ENCODE peak calls at places on chromosomes 1 and 21, in nine cellular contexts. E is NB4, W is GM12892, U is heart left ventricle, D is tibial nerve, O is gastrocnemius medialis, A is HepG2, R is uterus, G is A549. I is an unnamed sample.

GRCh38 chr1:91604632-91605031 is 104.0 kb downstream of the CDC7 start:
- DNase-seq in E (no peak), W (no peak), U (no peak), D (no peak), O (no peak), A (no peak), R (no peak), G (no peak), I (no peak)

GRCh38 chr1:54120698-54121481 is 31.9 kb downstream of the CDCP2 start:
- DNase-seq in E (no peak), W (no peak), U (no peak), D (no peak), O (no peak), A (no peak), R (no peak), G (peak; percentile 33), I (no peak)

GRCh38 chr1:22674410-22674749 is 21.3 kb downstream of the C1QB start:
- DNase-seq in E (no peak), W (no peak), U (no peak), D (no peak), O (no peak), A (no peak), R (no peak), G (no peak), I (no peak)

GRCh38 chr21:37557261-37557950 is 190.8 kb downstream of the DYRK1A start:
- DNase-seq in E (no peak), W (peak; percentile 64), U (no peak), D (no peak), O (no peak), A (peak; percentile 28), R (no peak), G (no peak), I (no peak)

GRCh38 chr1:184503221-184503749 is 116.5 kb downstream of the C1orf21 start:
- DNase-seq in E (no peak), W (no peak), U (no peak), D (no peak), O (no peak), A (no peak), R (no peak), G (no peak), I (no peak)

GRCh38 chr1:193754732-193755427 is 568.5 kb upstream of the B3GALT2 start:
- DNase-seq in E (peak; percentile 3), W (no peak), U (no peak), D (no peak), O (no peak), A (no peak), R (no peak), G (no peak), I (no peak)

GRCh38 chr1:145949219-145949618 is 8.6 kb downstream of the LIX1L start:
- DNase-seq in E (no peak), W (no peak), U (no peak), D (no peak), O (peak; percentile 84), A (no peak), R (no peak), G (no peak), I (no peak)

GRCh38 chr1:52164604-52165003 is 22.7 kb downstream of the ZFYVE9 start:
- DNase-seq in E (no peak), W (no peak), U (no peak), D (no peak), O (no peak), A (no peak), R (no peak), G (no peak), I (no peak)

GRCh38 chr1:218516526-218516925 is 171.4 kb downstream of the TGFB2 start:
- DNase-seq in E (no peak), W (no peak), U (no peak), D (no peak), O (no peak), A (no peak), R (no peak), G (no peak), I (no peak)

GRCh38 chr1:3775248-3775497 is 2.6 kb downstream of the SMIM1 start:
- DNase-seq in E (no peak), W (no peak), U (no peak), D (no peak), O (no peak), A (no peak), R (no peak), G (no peak), I (no peak)

DNA sequence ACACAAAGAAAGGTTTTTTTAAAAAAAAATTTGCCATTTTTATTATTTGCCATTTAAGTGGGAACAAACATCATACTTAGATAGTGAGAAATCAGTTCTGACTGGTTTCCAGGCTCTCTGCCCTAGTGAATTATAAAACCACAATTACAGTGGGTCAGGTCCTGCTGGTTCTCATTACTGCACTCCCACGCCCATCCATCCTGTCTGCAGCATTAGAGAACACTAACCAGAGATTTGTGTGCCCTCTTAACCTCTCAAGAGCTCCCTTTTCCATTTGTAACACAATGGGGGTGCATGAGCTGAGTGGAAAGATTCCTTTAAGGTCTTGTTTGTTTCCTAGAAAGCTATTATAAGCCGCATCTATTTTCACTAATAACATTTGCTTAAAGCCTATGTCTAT is 489.3 kb downstream of the AMY1C start:
- DNase-seq in E (no peak), W (no peak), U (no peak), D (no peak), O (no peak), A (no peak), R (no peak), G (no peak), I (no peak)
- TF ChIP-seq POLR2A in E (no peak), W (no peak), U (no peak), D (no peak), O (no peak), A (no peak), R (no peak), G (no peak), I (no peak)

GRCh38 chr1:217137210-217137871 is 414.1 kb upstream of the ESRRG start:
- DNase-seq in E (no peak), W (no peak), U (no peak), D (no peak), O (no peak), A (no peak), R (no peak), G (no peak), I (no peak)

GRCh38 chr1:217138839-217139466 is 415.7 kb upstream of the ESRRG start:
- DNase-seq in E (peak; percentile 2), W (no peak), U (no peak), D (no peak), O (no peak), A (no peak), R (no peak), G (no peak), I (no peak)

GRCh38 chr1:217138173-217138838 is 415.1 kb upstream of the ESRRG start:
- DNase-seq in E (no peak), W (no peak), U (no peak), D (no peak), O (no peak), A (no peak), R (no peak), G (no peak), I (no peak)

GRCh38 chr1:217139513-217139912 is 416.3 kb upstream of the ESRRG start:
- DNase-seq in E (no peak), W (no peak), U (no peak), D (no peak), O (no peak), A (no peak), R (no peak), G (no peak), I (no peak)

GRCh38 chr1:217140041-217140901 is 417.0 kb upstream of the ESRRG start:
- DNase-seq in E (no peak), W (no peak), U (no peak), D (no peak), O (no peak), A (no peak), R (no peak), G (no peak), I (no peak)
- TF ChIP-seq POLR2A in E (no peak), W (no peak), U (no peak), D (no peak), O (no peak), A (no peak), R (no peak), G (no peak), I (no peak)

GRCh38 chr1:84800090-84801073 is 92.6 kb downstream of the LPAR3 start:
- DNase-seq in E (no peak), W (no peak), U (no peak), D (no peak), O (no peak), A (no peak), R (no peak), G (no peak), I (no peak)
- TF ChIP-seq POLR2A in E (no peak), W (no peak), U (no peak), D (no peak), O (no peak), A (no peak), R (no peak), G (no peak), I (no peak)

DNA sequence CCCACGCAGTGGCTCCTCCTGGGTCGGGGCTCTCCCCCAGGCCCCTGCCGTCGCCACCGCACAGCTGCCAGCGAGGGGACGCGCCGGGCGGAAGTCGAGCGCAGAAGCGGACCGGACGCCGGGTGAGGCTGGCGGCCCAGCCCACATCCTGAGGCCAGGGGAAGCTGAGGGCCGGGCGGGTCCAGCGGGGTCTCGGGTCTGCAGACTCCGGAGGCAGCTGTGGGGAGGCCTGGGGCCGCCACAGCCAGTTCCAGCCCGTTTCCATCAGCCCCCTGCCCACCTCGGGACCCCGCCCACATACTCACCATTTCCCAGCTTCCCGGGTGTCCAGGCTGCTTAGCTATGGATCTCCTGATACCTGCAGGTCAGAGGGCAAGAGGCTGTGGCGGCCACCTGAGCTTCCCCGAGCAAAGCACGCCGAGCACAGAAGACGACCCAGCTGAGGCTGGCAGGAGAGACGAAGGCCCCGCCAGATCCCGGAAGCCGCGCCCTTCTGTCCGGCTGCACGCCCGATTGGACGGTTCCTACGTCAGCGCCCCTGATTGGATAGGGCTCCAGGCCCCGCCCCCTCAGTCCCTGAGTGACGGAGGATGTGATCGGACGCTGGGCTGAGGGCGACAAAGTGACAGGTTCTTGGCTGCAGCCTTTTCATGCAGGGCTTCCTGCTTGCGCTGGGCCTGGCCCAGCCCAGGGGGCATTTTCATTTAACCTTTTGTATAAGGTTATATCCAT is 38.7 kb upstream of the ZNF124 start:
- DNase-seq in E (peak; percentile 98), W (peak; percentile 77), U (peak; percentile 98), D (peak; percentile 98), O (peak; percentile 97), A (peak; percentile 93), R (peak; percentile 96), G (peak; percentile 92), I (peak; percentile 83)
- TF ChIP-seq POLR2A in E (peak; percentile 84), W (peak; percentile 88), U (peak; percentile 78), D (peak; percentile 54), O (peak; percentile 68), A (peak; percentile 74), R (peak; percentile 62), G (peak; percentile 64), I (peak; percentile 78)

DNA sequence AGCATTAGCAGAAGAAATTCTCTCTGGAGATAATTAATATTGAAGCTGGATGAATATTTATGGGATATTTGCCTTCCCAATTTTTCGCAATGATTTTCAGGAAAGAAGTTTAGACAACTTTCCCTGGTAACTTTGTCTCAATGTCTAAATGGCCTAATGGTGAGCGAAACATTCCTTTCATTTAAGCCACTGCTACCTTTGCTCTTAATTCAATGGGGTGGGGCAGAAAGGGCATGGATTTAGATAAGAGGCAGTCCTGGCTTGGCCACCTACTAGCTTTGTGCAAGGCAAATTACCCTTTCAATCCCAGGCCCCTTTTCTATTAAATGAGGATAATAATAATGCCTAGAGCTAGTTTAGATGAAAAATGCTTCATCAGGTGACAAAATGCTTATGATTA is 27.1 kb upstream of the LYST start:
- DNase-seq in E (no peak), W (no peak), U (no peak), D (no peak), O (no peak), A (peak; percentile 37), R (no peak), G (no peak), I (no peak)
- TF ChIP-seq POLR2A in E (no peak), W (no peak), U (no peak), D (no peak), O (no peak), A (no peak), R (no peak), G (no peak), I (no peak)